ENCODE peak calls at places on chromosomes 5 and 9, in nine cellular contexts. A is NCI-H748 treated with DMSO at 0.1 percent for 48 hours, Y is germinal center, Z is ovary, C is pons, X is skeletal muscle cell, T is small intestine, M is amniotic stem cell, U is M059J. Q is an unnamed sample.
A peak's percentile ranks its signal among the peaks of the same experiment; 100 is the strongest.

GRCh38 chr5:115460476-115460875 is 84.1 kb downstream of the FEM1C start:
- DNase-seq in T (peak; percentile 81), A (no peak), X (peak; percentile 68), M (peak; percentile 66), Y (no peak), U (peak; percentile 96), Z (no peak), C (no peak), Q (no peak)

GRCh38 chr9:588952-589351 is 252.5 kb upstream of the DMRT1 start:
- DNase-seq in A (no peak), X (no peak), C (no peak), U (no peak), Y (no peak), M (no peak), Z (no peak), T (no peak), Q (no peak)

GRCh38 chr5:95533761-95534160 is 21.0 kb downstream of the SKIC3 start:
- DNase-seq in U (no peak), M (no peak), X (no peak), A (no peak), Y (no peak), T (no peak), C (no peak), Z (no peak), Q (no peak)

GRCh38 chr5:140075371-140075770 is 32.3 kb upstream of the NRG2 start:
- DNase-seq in X (no peak), Y (no peak), A (no peak), U (peak; percentile 26), M (no peak), C (peak; percentile 11), T (no peak), Z (no peak), Q (no peak)

GRCh38 chr9:37840560-37841194 is 40.1 kb downstream of the DCAF10 start:
- DNase-seq in Z (no peak), Y (no peak), X (peak; percentile 44), A (no peak), C (no peak), T (no peak), M (peak; percentile 49), U (peak; percentile 84), Q (no peak)

GRCh38 chr5:36607838-36608783 is 1.7 kb downstream of the SLC1A3 start:
- DNase-seq in Y (no peak), Z (no peak), T (no peak), A (no peak), M (no peak), X (no peak), U (peak; percentile 78), C (peak; percentile 73), Q (peak; percentile 28)

GRCh38 chr5:23631283-23632045 is 124.1 kb downstream of the PRDM9 start:
- DNase-seq in T (no peak), Z (no peak), M (no peak), Y (no peak), A (no peak), U (no peak), X (peak; percentile 91), C (peak; percentile 9), Q (no peak)

GRCh38 chr5:65061250-65061973 is 292.7 kb downstream of the CWC27 start:
- DNase-seq in M (no peak), Y (peak; percentile 66), A (no peak), Z (no peak), U (no peak), T (no peak), X (no peak), C (no peak), Q (no peak)

GRCh38 chr5:114649878-114650277 is 288.0 kb downstream of the KCNN2 start:
- DNase-seq in U (no peak), M (no peak), T (no peak), A (no peak), Z (no peak), X (no peak), Y (no peak), C (no peak), Q (no peak)

GRCh38 chr9:109906766-109907382 is 126.9 kb downstream of the PALM2AKAP2 start:
- DNase-seq in X (no peak), C (peak; percentile 69), M (no peak), A (peak; percentile 6), Z (no peak), Y (no peak), U (no peak), T (no peak), Q (peak; percentile 19)

GRCh38 chr5:139797335-139797734 is 1.7 kb downstream of the PSD2 start:
- DNase-seq in A (no peak), T (no peak), X (no peak), Z (no peak), Y (no peak), U (no peak), C (no peak), M (no peak), Q (no peak)